ENCODE peak calls at places on chromosomes 11 and 22, in five cellular contexts. V, Z, M, H and B are unnamed samples.

GRCh38 chr11:765025-765801 is 12.1 kb downstream of the GATD1 start:
- DNase-seq in M (peak), Z (no peak), H (peak), V (peak), B (peak)

GRCh38 chr11:14133381-14133780 is 170.9 kb downstream of the SPON1 start:
- DNase-seq in Z (no peak), V (no peak), H (no peak), M (no peak), B (no peak)

GRCh38 chr11:72338741-72339140 is 94.8 kb upstream of the PHOX2A start:
- DNase-seq in H (no peak), M (no peak), V (no peak), Z (no peak), B (peak)

GRCh38 chr11:29333993-29334780 is 682.6 kb downstream of the KCNA4 start:
- DNase-seq in H (no peak), Z (no peak), V (peak), M (no peak), B (peak)

GRCh38 chr11:119376197-119376847 is 5.2 kb downstream of the USP2 start:
- DNase-seq in V (peak), M (peak), Z (no peak), H (peak), B (peak)

GRCh38 chr11:100863080-100863581 is 176.0 kb downstream of the ARHGAP42 start:
- DNase-seq in Z (no peak), M (no peak), V (peak), H (no peak), B (peak)

GRCh38 chr11:114195981-114196731 is 100.0 kb upstream of the NNMT start:
- DNase-seq in M (no peak), V (peak), H (no peak), Z (no peak), B (no peak)

GRCh38 chr22:42905702-42906183 is 48.7 kb upstream of the ARFGAP3 start:
- DNase-seq in M (peak), H (peak), Z (peak), V (peak), B (peak)

GRCh38 chr11:11213117-11213516 is 139.9 kb downstream of the CSNK2A3 start:
- DNase-seq in H (no peak), M (no peak), V (no peak), Z (no peak), B (no peak)

GRCh38 chr11:18361154-18361553 is 33.2 kb upstream of the LDHA start:
- DNase-seq in H (no peak), Z (no peak), V (no peak), M (no peak), B (no peak)

GRCh38 chr22:49993649-49994360 is 18.8 kb downstream of the IL17REL start:
- DNase-seq in H (no peak), M (peak), V (no peak), Z (peak), B (no peak)

GRCh38 chr11:93525601-93526000 is 17.6 kb downstream of the SMCO4 start:
- DNase-seq in V (no peak), Z (no peak), H (no peak), M (no peak), B (peak)

GRCh38 chr22:46764779-46765485 is 2.5 kb downstream of the TBC1D22A start:
- DNase-seq in H (no peak), Z (peak), V (peak), M (peak), B (no peak)

GRCh38 chr11:57567210-57567511 is 311 bp downstream of the UBE2L6 start:
- DNase-seq in V (no peak), H (no peak), M (no peak), Z (peak), B (no peak)

GRCh38 chr11:69283446-69283845 is 10.5 kb upstream of the MYEOV start:
- DNase-seq in V (no peak), H (no peak), M (no peak), Z (no peak), B (no peak)

GRCh38 chr11:70603064-70603755 is 204.9 kb downstream of the CTTN start:
- DNase-seq in H (no peak), Z (no peak), V (no peak), M (no peak), B (peak)

GRCh38 chr11:29989181-29989580 is 27.6 kb downstream of the KCNA4 start:
- DNase-seq in V (no peak), H (no peak), Z (no peak), M (no peak), B (peak)

GRCh38 chr11:74696488-74696887 is 34.7 kb downstream of the CHRDL2 start:
- DNase-seq in H (no peak), Z (no peak), M (no peak), V (no peak), B (no peak)

GRCh38 chr11:34356576-34356917 is 1.3 kb downstream of the ABTB2 start:
- DNase-seq in Z (peak), M (no peak), H (no peak), V (no peak), B (no peak)

GRCh38 chr11:12088047-12088481 is 22.3 kb upstream of the MICAL2 start:
- DNase-seq in V (no peak), M (no peak), H (no peak), Z (no peak), B (peak)

GRCh38 chr22:31138126-31138525 is 2.2 kb downstream of the PLA2G3 start:
- DNase-seq in M (peak), Z (peak), H (no peak), V (no peak), B (no peak)

GRCh38 chr22:50314455-50315288 is 7.2 kb upstream of the PLXNB2 start:
- DNase-seq in M (no peak), Z (no peak), H (no peak), V (peak), B (no peak)

GRCh38 chr22:47647720-47648119 is 885.3 kb downstream of the TBC1D22A start:
- DNase-seq in M (no peak), H (no peak), V (no peak), Z (no peak), B (no peak)

GRCh38 chr11:47992959-47993820 is 12.8 kb downstream of the PTPRJ start:
- DNase-seq in M (no peak), Z (peak), H (peak), V (no peak), B (no peak)